ENCODE peak calls at places on chromosomes 2 and 18, in eight cellular contexts. One of them, this sample, is unnamed.

GRCh38 chr2:165794520-165794882 is 454 bp upstream of the GALNT3 start:
- DNase-seq in neural progenitor cell: peak
- DNase-seq in GM13977: peak
- DNase-seq in LoVo: peak
- DNase-seq in WTC11: peak
- DNase-seq in GM19239: peak
- DNase-seq in stimulated activated CD4-positive, alpha-beta T cell treated with anti-CD3 and anti-CD28 coated beads, Interleukin-15, amount 100 ng/mL, for 48 hours: peak
- DNase-seq in NCI-H748 treated with DMSO at 0.1 percent for 48 hours: peak
- DNase-seq in this sample: peak

GRCh38 chr2:82182270-82182669 is 1877.7 kb upstream of the LRRTM1 start:
- DNase-seq in neural progenitor cell: no peak
- DNase-seq in GM13977: no peak
- DNase-seq in LoVo: no peak
- DNase-seq in WTC11: no peak
- DNase-seq in GM19239: no peak
- DNase-seq in stimulated activated CD4-positive, alpha-beta T cell treated with anti-CD3 and anti-CD28 coated beads, Interleukin-15, amount 100 ng/mL, for 48 hours: no peak
- DNase-seq in NCI-H748 treated with DMSO at 0.1 percent for 48 hours: no peak
- DNase-seq in this sample: no peak

GRCh38 chr2:96533292-96534073 is 3.1 kb upstream of the ARID5A start:
- DNase-seq in neural progenitor cell: no peak
- DNase-seq in GM13977: no peak
- DNase-seq in LoVo: no peak
- DNase-seq in WTC11: no peak
- DNase-seq in GM19239: no peak
- DNase-seq in stimulated activated CD4-positive, alpha-beta T cell treated with anti-CD3 and anti-CD28 coated beads, Interleukin-15, amount 100 ng/mL, for 48 hours: no peak
- DNase-seq in NCI-H748 treated with DMSO at 0.1 percent for 48 hours: no peak
- DNase-seq in this sample: no peak

GRCh38 chr2:128395196-128395595 is 76.5 kb upstream of the HS6ST1 start:
- DNase-seq in neural progenitor cell: no peak
- DNase-seq in GM13977: no peak
- DNase-seq in LoVo: no peak
- DNase-seq in WTC11: peak
- DNase-seq in GM19239: no peak
- DNase-seq in stimulated activated CD4-positive, alpha-beta T cell treated with anti-CD3 and anti-CD28 coated beads, Interleukin-15, amount 100 ng/mL, for 48 hours: no peak
- DNase-seq in NCI-H748 treated with DMSO at 0.1 percent for 48 hours: no peak
- DNase-seq in this sample: no peak

GRCh38 chr2:165475270-165476004 is 5.9 kb downstream of the CSRNP3 start:
- DNase-seq in neural progenitor cell: no peak
- DNase-seq in GM13977: no peak
- DNase-seq in LoVo: no peak
- DNase-seq in WTC11: no peak
- DNase-seq in GM19239: no peak
- DNase-seq in stimulated activated CD4-positive, alpha-beta T cell treated with anti-CD3 and anti-CD28 coated beads, Interleukin-15, amount 100 ng/mL, for 48 hours: no peak
- DNase-seq in NCI-H748 treated with DMSO at 0.1 percent for 48 hours: no peak
- DNase-seq in this sample: no peak

GRCh38 chr2:108534577-108535379 is 508 bp downstream of the LIMS1 start:
- DNase-seq in neural progenitor cell: peak
- DNase-seq in GM13977: no peak
- DNase-seq in LoVo: peak
- DNase-seq in WTC11: peak
- DNase-seq in GM19239: peak
- DNase-seq in stimulated activated CD4-positive, alpha-beta T cell treated with anti-CD3 and anti-CD28 coated beads, Interleukin-15, amount 100 ng/mL, for 48 hours: peak
- DNase-seq in NCI-H748 treated with DMSO at 0.1 percent for 48 hours: no peak
- DNase-seq in this sample: peak

GRCh38 chr2:232075859-232076258 is 114.3 kb downstream of the DIS3L2 start:
- DNase-seq in neural progenitor cell: no peak
- DNase-seq in GM13977: no peak
- DNase-seq in LoVo: no peak
- DNase-seq in WTC11: no peak
- DNase-seq in GM19239: no peak
- DNase-seq in stimulated activated CD4-positive, alpha-beta T cell treated with anti-CD3 and anti-CD28 coated beads, Interleukin-15, amount 100 ng/mL, for 48 hours: no peak
- DNase-seq in NCI-H748 treated with DMSO at 0.1 percent for 48 hours: no peak
- DNase-seq in this sample: no peak

GRCh38 chr2:64592994-64593655 is 60.6 kb downstream of the SERTAD2 start:
- DNase-seq in neural progenitor cell: no peak
- DNase-seq in GM13977: no peak
- DNase-seq in LoVo: no peak
- DNase-seq in WTC11: no peak
- DNase-seq in GM19239: no peak
- DNase-seq in stimulated activated CD4-positive, alpha-beta T cell treated with anti-CD3 and anti-CD28 coated beads, Interleukin-15, amount 100 ng/mL, for 48 hours: no peak
- DNase-seq in NCI-H748 treated with DMSO at 0.1 percent for 48 hours: no peak
- DNase-seq in this sample: no peak

GRCh38 chr18:5770176-5770575 is 125.1 kb downstream of the TMEM200C start:
- DNase-seq in neural progenitor cell: no peak
- DNase-seq in GM13977: no peak
- DNase-seq in LoVo: no peak
- DNase-seq in WTC11: no peak
- DNase-seq in GM19239: no peak
- DNase-seq in stimulated activated CD4-positive, alpha-beta T cell treated with anti-CD3 and anti-CD28 coated beads, Interleukin-15, amount 100 ng/mL, for 48 hours: no peak
- DNase-seq in NCI-H748 treated with DMSO at 0.1 percent for 48 hours: no peak
- DNase-seq in this sample: no peak

This sample was measured in stimulated activated CD8-positive, alpha-beta memory T cell treated with anti-CD3 and anti-CD28 coated beads, Interleukin-2, amount 100 ng/mL, for 48 hours.